ENCODE peak calls at places on chromosomes 5 and 9, in five cellular contexts. One of them, this sample, is unnamed.

GRCh38 chr5:177546262-177546741 is 8.1 kb downstream of the FAM193B start:
- DNase-seq in hepatocyte: peak
- DNase-seq in neuronal stem cell: no peak
- DNase-seq in cardiac muscle cell: no peak
- DNase-seq in lower lobe of right lung: no peak
- DNase-seq in this sample: no peak

GRCh38 chr9:137381501-137382443 is 41.2 kb downstream of the EXD3 start:
- DNase-seq in hepatocyte: no peak
- DNase-seq in neuronal stem cell: no peak
- DNase-seq in cardiac muscle cell: no peak
- DNase-seq in lower lobe of right lung: peak
- DNase-seq in this sample: no peak

GRCh38 chr5:8192840-8193239 is 323.9 kb downstream of the MTRR start:
- DNase-seq in hepatocyte: no peak
- DNase-seq in neuronal stem cell: no peak
- DNase-seq in cardiac muscle cell: no peak
- DNase-seq in lower lobe of right lung: no peak
- DNase-seq in this sample: no peak

GRCh38 chr5:124743534-124744169 is 2.8 kb downstream of the ZNF608 start:
- DNase-seq in hepatocyte: peak
- DNase-seq in neuronal stem cell: no peak
- DNase-seq in cardiac muscle cell: peak
- DNase-seq in lower lobe of right lung: no peak
- DNase-seq in this sample: no peak

GRCh38 chr5:14945021-14945420 is 73.4 kb upstream of the ANKH start:
- DNase-seq in hepatocyte: no peak
- DNase-seq in neuronal stem cell: no peak
- DNase-seq in cardiac muscle cell: no peak
- DNase-seq in lower lobe of right lung: no peak
- DNase-seq in this sample: no peak

GRCh38 chr9:34546834-34547827 is 24.3 kb upstream of the ENHO start:
- DNase-seq in hepatocyte: peak
- DNase-seq in neuronal stem cell: peak
- DNase-seq in cardiac muscle cell: peak
- DNase-seq in lower lobe of right lung: no peak
- DNase-seq in this sample: no peak

GRCh38 chr9:138046641-138047301 is 169.2 kb downstream of the CACNA1B start:
- DNase-seq in hepatocyte: no peak
- DNase-seq in neuronal stem cell: no peak
- DNase-seq in cardiac muscle cell: no peak
- DNase-seq in lower lobe of right lung: no peak
- DNase-seq in this sample: no peak

GRCh38 chr5:31235381-31235780 is 41.9 kb downstream of the CDH6 start:
- DNase-seq in hepatocyte: no peak
- DNase-seq in neuronal stem cell: no peak
- DNase-seq in cardiac muscle cell: no peak
- DNase-seq in lower lobe of right lung: no peak
- DNase-seq in this sample: no peak

GRCh38 chr5:129963359-129963758 is 59.1 kb downstream of the CHSY3 start:
- DNase-seq in hepatocyte: peak
- DNase-seq in neuronal stem cell: no peak
- DNase-seq in cardiac muscle cell: peak
- DNase-seq in lower lobe of right lung: no peak
- DNase-seq in this sample: no peak

GRCh38 chr5:73515232-73515631 is 17.0 kb downstream of the BTF3 start:
- DNase-seq in hepatocyte: no peak
- DNase-seq in neuronal stem cell: no peak
- DNase-seq in cardiac muscle cell: no peak
- DNase-seq in lower lobe of right lung: no peak
- DNase-seq in this sample: no peak

GRCh38 chr5:57327934-57328333 is 154.1 kb downstream of the GPBP1 start:
- DNase-seq in hepatocyte: peak
- DNase-seq in neuronal stem cell: no peak
- DNase-seq in cardiac muscle cell: no peak
- DNase-seq in lower lobe of right lung: no peak
- DNase-seq in this sample: no peak

GRCh38 chr5:142013734-142014495 is 1.1 kb upstream of the GNPDA1 start:
- DNase-seq in hepatocyte: peak
- DNase-seq in neuronal stem cell: no peak
- DNase-seq in cardiac muscle cell: no peak
- DNase-seq in lower lobe of right lung: no peak
- DNase-seq in this sample: no peak

GRCh38 chr9:21030389-21031035 is 928 bp downstream of the HACD4 start:
- DNase-seq in hepatocyte: peak
- DNase-seq in neuronal stem cell: no peak
- DNase-seq in cardiac muscle cell: no peak
- DNase-seq in lower lobe of right lung: no peak
- DNase-seq in this sample: no peak

GRCh38 chr5:168030911-168031310 is 260.5 kb upstream of the WWC1 start:
- DNase-seq in hepatocyte: no peak
- DNase-seq in neuronal stem cell: no peak
- DNase-seq in cardiac muscle cell: no peak
- DNase-seq in lower lobe of right lung: no peak
- DNase-seq in this sample: no peak

GRCh38 chr9:35754264-35754663 is at the start of gene MSMP:
- DNase-seq in hepatocyte: no peak
- DNase-seq in neuronal stem cell: no peak
- DNase-seq in cardiac muscle cell: no peak
- DNase-seq in lower lobe of right lung: no peak
- DNase-seq in this sample: no peak

GRCh38 chr9:120915854-120916495 is 10.6 kb downstream of the TRAF1 start:
- DNase-seq in hepatocyte: no peak
- DNase-seq in neuronal stem cell: no peak
- DNase-seq in cardiac muscle cell: no peak
- DNase-seq in lower lobe of right lung: no peak
- DNase-seq in this sample: no peak

GRCh38 chr9:93827545-93828330 is 127.4 kb downstream of the BARX1 start:
- DNase-seq in hepatocyte: peak
- DNase-seq in neuronal stem cell: peak
- DNase-seq in cardiac muscle cell: peak
- DNase-seq in lower lobe of right lung: peak
- DNase-seq in this sample: no peak

GRCh38 chr5:58629190-58630159 is 46.6 kb downstream of the RAB3C start:
- DNase-seq in hepatocyte: peak
- DNase-seq in neuronal stem cell: no peak
- DNase-seq in cardiac muscle cell: no peak
- DNase-seq in lower lobe of right lung: no peak
- DNase-seq in this sample: no peak

GRCh38 chr5:157186309-157187045 is 5.8 kb downstream of the ITK start:
- DNase-seq in hepatocyte: no peak
- DNase-seq in neuronal stem cell: no peak
- DNase-seq in cardiac muscle cell: no peak
- DNase-seq in lower lobe of right lung: no peak
- DNase-seq in this sample: no peak

GRCh38 chr5:174844971-174845370 is 120.6 kb downstream of the MSX2 start:
- DNase-seq in hepatocyte: no peak
- DNase-seq in neuronal stem cell: no peak
- DNase-seq in cardiac muscle cell: no peak
- DNase-seq in lower lobe of right lung: no peak
- DNase-seq in this sample: no peak

GRCh38 chr9:101778332-101778731 is 39.9 kb upstream of the GRIN3A start:
- DNase-seq in hepatocyte: no peak
- DNase-seq in neuronal stem cell: no peak
- DNase-seq in cardiac muscle cell: no peak
- DNase-seq in lower lobe of right lung: no peak
- DNase-seq in this sample: no peak

GRCh38 chr9:133777871-133778270 is 39.7 kb upstream of the SARDH start:
- DNase-seq in hepatocyte: no peak
- DNase-seq in neuronal stem cell: no peak
- DNase-seq in cardiac muscle cell: no peak
- DNase-seq in lower lobe of right lung: peak
- DNase-seq in this sample: no peak

GRCh38 chr5:148972958-148973357 is 89.9 kb downstream of the SH3TC2 start:
- DNase-seq in hepatocyte: peak
- DNase-seq in neuronal stem cell: no peak
- DNase-seq in cardiac muscle cell: no peak
- DNase-seq in lower lobe of right lung: no peak
- DNase-seq in this sample: no peak

GRCh38 chr5:78779771-78780616 is 131.4 kb upstream of the LHFPL2 start:
- DNase-seq in hepatocyte: no peak
- DNase-seq in neuronal stem cell: no peak
- DNase-seq in cardiac muscle cell: no peak
- DNase-seq in lower lobe of right lung: no peak
- DNase-seq in this sample: no peak

GRCh38 chr9:17004500-17004899 is 130.3 kb upstream of the CNTLN start:
- DNase-seq in hepatocyte: no peak
- DNase-seq in neuronal stem cell: no peak
- DNase-seq in cardiac muscle cell: no peak
- DNase-seq in lower lobe of right lung: no peak
- DNase-seq in this sample: no peak

GRCh38 chr9:136629879-136630661 is 32.6 kb upstream of the EGFL7 start:
- DNase-seq in hepatocyte: peak
- DNase-seq in neuronal stem cell: peak
- DNase-seq in cardiac muscle cell: peak
- DNase-seq in lower lobe of right lung: peak
- DNase-seq in this sample: no peak

GRCh38 chr5:64682608-64683007 is 7.7 kb upstream of the SHISAL2B start:
- DNase-seq in hepatocyte: no peak
- DNase-seq in neuronal stem cell: no peak
- DNase-seq in cardiac muscle cell: peak
- DNase-seq in lower lobe of right lung: no peak
- DNase-seq in this sample: no peak
- H3K27ac ChIP-seq in hepatocyte: no peak
- H3K27ac ChIP-seq in neuronal stem cell: no peak
- H3K27ac ChIP-seq in cardiac muscle cell: no peak
- H3K27ac ChIP-seq in lower lobe of right lung: no peak
- H3K27ac ChIP-seq in this sample: no peak

GRCh38 chr9:95495988-95496387 is 20.8 kb downstream of the PTCH1 start:
- DNase-seq in hepatocyte: no peak
- DNase-seq in neuronal stem cell: peak
- DNase-seq in cardiac muscle cell: no peak
- DNase-seq in lower lobe of right lung: no peak
- DNase-seq in this sample: no peak
- H3K4me3 ChIP-seq in hepatocyte: no peak
- H3K4me3 ChIP-seq in neuronal stem cell: no peak
- H3K4me3 ChIP-seq in cardiac muscle cell: no peak
- H3K4me3 ChIP-seq in lower lobe of right lung: no peak
- H3K4me3 ChIP-seq in this sample: no peak

GRCh38 chr5:134541736-134542376 is 16.4 kb downstream of the JADE2 start:
- DNase-seq in hepatocyte: peak
- DNase-seq in neuronal stem cell: peak
- DNase-seq in cardiac muscle cell: peak
- DNase-seq in lower lobe of right lung: peak
- DNase-seq in this sample: no peak

GRCh38 chr5:134540747-134541733 is 15.6 kb downstream of the JADE2 start:
- DNase-seq in hepatocyte: no peak
- DNase-seq in neuronal stem cell: no peak
- DNase-seq in cardiac muscle cell: no peak
- DNase-seq in lower lobe of right lung: no peak
- DNase-seq in this sample: no peak

GRCh38 chr5:134547579-134547978 is 22.1 kb downstream of the JADE2 start:
- DNase-seq in hepatocyte: peak
- DNase-seq in neuronal stem cell: no peak
- DNase-seq in cardiac muscle cell: no peak
- DNase-seq in lower lobe of right lung: no peak
- DNase-seq in this sample: no peak

GRCh38 chr5:134545070-134545868 is 19.8 kb downstream of the JADE2 start:
- DNase-seq in hepatocyte: no peak
- DNase-seq in neuronal stem cell: no peak
- DNase-seq in cardiac muscle cell: no peak
- DNase-seq in lower lobe of right lung: no peak
- DNase-seq in this sample: peak

DNA sequence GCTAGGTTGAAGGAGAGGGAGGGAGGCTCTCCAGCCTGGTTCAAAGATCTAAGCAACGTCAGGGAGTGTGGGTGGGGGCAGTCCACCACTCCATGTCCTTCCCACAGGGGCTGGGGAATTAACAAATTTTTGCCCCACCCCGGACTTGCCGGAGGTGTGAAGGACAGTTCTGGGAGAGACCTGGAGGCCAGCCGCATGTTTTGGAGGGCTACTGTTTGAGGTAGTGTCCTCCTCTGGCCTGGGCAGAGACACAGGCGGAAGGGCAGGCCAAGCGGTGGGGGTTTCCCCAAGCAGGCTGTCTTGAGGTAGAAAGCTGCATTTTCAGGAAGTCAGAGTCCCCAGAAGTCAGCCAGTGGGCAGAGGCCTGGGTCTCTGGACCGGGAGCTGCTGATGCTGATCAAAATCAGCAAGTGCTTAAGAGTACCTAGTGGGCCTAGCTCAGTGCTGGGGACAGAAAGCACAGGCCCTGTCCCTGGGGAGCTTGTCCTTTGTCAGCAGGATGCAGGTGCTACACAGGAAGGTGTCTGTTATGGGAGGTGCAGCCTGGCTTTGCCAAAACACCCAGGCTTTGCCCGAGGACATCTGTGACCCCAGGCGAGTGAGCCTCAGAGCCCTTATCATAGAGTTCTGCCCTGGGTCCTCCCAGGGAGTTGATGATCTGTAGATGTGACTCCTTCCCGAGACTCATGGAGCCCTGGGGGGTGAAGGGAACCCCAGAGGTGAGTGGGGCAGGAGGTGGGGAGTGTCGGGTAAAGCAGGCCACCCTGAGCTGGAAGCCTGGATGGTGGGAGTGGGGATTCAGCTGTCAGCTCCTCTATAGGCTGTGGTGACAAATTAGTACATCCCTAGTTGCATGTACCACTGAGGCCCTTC is 18.6 kb downstream of the JADE2 start:
- DNase-seq in hepatocyte: no peak
- DNase-seq in neuronal stem cell: no peak
- DNase-seq in cardiac muscle cell: no peak
- DNase-seq in lower lobe of right lung: peak
- DNase-seq in this sample: no peak
- H3K27ac ChIP-seq in hepatocyte: no peak
- H3K27ac ChIP-seq in neuronal stem cell: no peak
- H3K27ac ChIP-seq in cardiac muscle cell: no peak
- H3K27ac ChIP-seq in lower lobe of right lung: no peak
- H3K27ac ChIP-seq in this sample: no peak

GRCh38 chr9:131839281-131840084 is 99.6 kb upstream of the RAPGEF1 start:
- DNase-seq in hepatocyte: no peak
- DNase-seq in neuronal stem cell: no peak
- DNase-seq in cardiac muscle cell: no peak
- DNase-seq in lower lobe of right lung: no peak
- DNase-seq in this sample: no peak

GRCh38 chr9:131837836-131838235 is 98.0 kb upstream of the RAPGEF1 start:
- DNase-seq in hepatocyte: no peak
- DNase-seq in neuronal stem cell: no peak
- DNase-seq in cardiac muscle cell: no peak
- DNase-seq in lower lobe of right lung: no peak
- DNase-seq in this sample: no peak

GRCh38 chr9:131840220-131840619 is 100.3 kb upstream of the RAPGEF1 start:
- DNase-seq in hepatocyte: no peak
- DNase-seq in neuronal stem cell: no peak
- DNase-seq in cardiac muscle cell: no peak
- DNase-seq in lower lobe of right lung: no peak
- DNase-seq in this sample: no peak

GRCh38 chr9:131837316-131837715 is 97.4 kb upstream of the RAPGEF1 start:
- DNase-seq in hepatocyte: peak
- DNase-seq in neuronal stem cell: no peak
- DNase-seq in cardiac muscle cell: peak
- DNase-seq in lower lobe of right lung: no peak
- DNase-seq in this sample: no peak

GRCh38 chr9:131838581-131839280 is 98.9 kb upstream of the RAPGEF1 start:
- DNase-seq in hepatocyte: no peak
- DNase-seq in neuronal stem cell: no peak
- DNase-seq in cardiac muscle cell: no peak
- DNase-seq in lower lobe of right lung: no peak
- DNase-seq in this sample: no peak
- H3K4me3 ChIP-seq in hepatocyte: no peak
- H3K4me3 ChIP-seq in neuronal stem cell: no peak
- H3K4me3 ChIP-seq in cardiac muscle cell: no peak
- H3K4me3 ChIP-seq in lower lobe of right lung: no peak
- H3K4me3 ChIP-seq in this sample: no peak

This sample was measured in SK-N-MC.